ENCODE peak calls at places on chromosomes 16 and 17, in six cellular contexts. C is GM12878, M is A549, H is K562, E is HCT116, O is HepG2. J is an unnamed sample.

GRCh38 chr17:57518587-57519118 is 226.4 kb downstream of the CCDC182 start:
- DNase-seq in M (no peak), E (no peak), H (no peak), C (no peak), O (no peak), J (peak; percentile 74)

GRCh38 chr16:78189121-78189520 is 89.7 kb downstream of the WWOX start:
- DNase-seq in H (no peak), O (no peak), E (no peak), C (no peak), M (no peak), J (no peak)

GRCh38 chr16:66511615-66512500 is 38.1 kb downstream of the TK2 start:
- DNase-seq in C (no peak), H (peak; percentile 43), E (peak; percentile 43), O (no peak), M (peak; percentile 64), J (no peak)

GRCh38 chr16:68242926-68243858 is 2.0 kb upstream of the PLA2G15 start:
- DNase-seq in O (no peak), C (no peak), E (no peak), H (no peak), M (no peak), J (no peak)

GRCh38 chr16:4450921-4451619 is 23.4 kb downstream of the NMRAL1 start:
- DNase-seq in E (no peak), O (no peak), H (no peak), M (no peak), C (no peak), J (no peak)

GRCh38 chr17:73646409-73647305 is 2.4 kb upstream of the SDK2 start:
- DNase-seq in C (no peak), E (no peak), O (peak; percentile 21), H (no peak), M (peak; percentile 54), J (peak; percentile 83)

GRCh38 chr17:44044092-44044491 is 22.4 kb downstream of the LSM12 start:
- DNase-seq in E (no peak), O (no peak), C (no peak), H (no peak), M (no peak), J (no peak)

GRCh38 chr16:88768041-88768876 is 16.8 kb downstream of the PIEZO1 start:
- DNase-seq in H (peak; percentile 68), E (no peak), M (no peak), O (no peak), C (no peak), J (peak; percentile 70)

GRCh38 chr16:1351215-1351581 is 480 bp downstream of the TSR3 start:
- DNase-seq in O (no peak), M (no peak), C (no peak), E (no peak), H (no peak), J (no peak)

GRCh38 chr17:80285237-80285920 is 24.7 kb downstream of the RNF213 start:
- DNase-seq in M (no peak), E (no peak), H (no peak), O (no peak), C (no peak), J (peak; percentile 23)

GRCh38 chr17:82985973-82986372 is 93.4 kb upstream of the METRNL start:
- DNase-seq in M (no peak), H (no peak), O (no peak), C (no peak), E (no peak), J (peak; percentile 78)

GRCh38 chr17:82848022-82848592 is 8.3 kb upstream of the ZNF750 start:
- DNase-seq in M (no peak), H (no peak), C (no peak), E (no peak), O (peak; percentile 83), J (no peak)

GRCh38 chr16:85613609-85614337 is 651 bp downstream of the GSE1 start:
- DNase-seq in O (peak; percentile 46), E (no peak), H (peak; percentile 88), C (no peak), M (peak; percentile 42), J (peak; percentile 87)

GRCh38 chr16:23629516-23629915 is 11.6 kb downstream of the PALB2 start:
- DNase-seq in C (no peak), H (no peak), E (no peak), M (no peak), O (no peak), J (no peak)

GRCh38 chr17:77963441-77963840 is 4.9 kb downstream of the TNRC6C start:
- DNase-seq in M (no peak), E (no peak), O (peak; percentile 75), C (no peak), H (peak; percentile 66), J (peak; percentile 77)

GRCh38 chr17:49703557-49704277 is 4.0 kb downstream of the SLC35B1 start:
- DNase-seq in E (peak; percentile 38), H (peak; percentile 24), C (no peak), M (peak; percentile 72), O (peak; percentile 90), J (no peak)

GRCh38 chr17:82003411-82004381 is 19.0 kb downstream of the CENPX start:
- DNase-seq in O (peak; percentile 92), E (peak; percentile 84), C (no peak), H (no peak), M (peak; percentile 95), J (no peak)

GRCh38 chr17:78538033-78538776 is 39.0 kb downstream of the DNAH17 start:
- DNase-seq in H (no peak), O (peak; percentile 82), C (no peak), E (no peak), M (no peak), J (no peak)

GRCh38 chr17:57819273-57819672 is 30.6 kb downstream of the MRPS23 start:
- DNase-seq in C (no peak), O (no peak), H (no peak), E (no peak), M (no peak), J (no peak)

GRCh38 chr17:2672026-2672425 is 39.5 kb downstream of the CLUH start:
- DNase-seq in E (no peak), M (no peak), H (no peak), O (peak; percentile 70), C (no peak), J (no peak)

GRCh38 chr16:66127459-66128362 is 238.8 kb upstream of the CDH5 start:
- DNase-seq in M (no peak), O (no peak), H (no peak), C (no peak), E (no peak), J (peak; percentile 56)

GRCh38 chr17:56679767-56680422 is 86.4 kb downstream of the NOG start:
- DNase-seq in E (no peak), O (no peak), C (no peak), M (no peak), H (no peak), J (no peak)

GRCh38 chr16:10671729-10672128 is 23.0 kb downstream of the TEKT5 start:
- DNase-seq in E (no peak), O (no peak), M (no peak), C (no peak), H (no peak), J (no peak)

GRCh38 chr17:81500026-81500425 is 12.6 kb downstream of the ACTG1 start:
- DNase-seq in O (no peak), E (no peak), H (no peak), C (no peak), M (no peak), J (no peak)

GRCh38 chr17:76972046-76972641 is 103.9 kb downstream of the MGAT5B start:
- DNase-seq in M (no peak), E (no peak), C (no peak), O (no peak), H (no peak), J (no peak)

GRCh38 chr17:15361592-15361991 is 20.2 kb upstream of the TEKT3 start:
- DNase-seq in M (no peak), O (no peak), E (no peak), C (no peak), H (no peak), J (no peak)

GRCh38 chr17:34675605-34676004 is 96.2 kb downstream of the TMEM132E start:
- DNase-seq in H (no peak), E (no peak), M (no peak), O (no peak), C (no peak), J (no peak)

GRCh38 chr16:81700780-81701165 is 78.3 kb upstream of the PLCG2 start:
- DNase-seq in M (no peak), C (no peak), O (no peak), E (no peak), H (no peak), J (no peak)

GRCh38 chr17:61218438-61218837 is 181.2 kb upstream of the TBX2 start:
- DNase-seq in M (no peak), E (no peak), H (no peak), O (no peak), C (no peak), J (no peak)

DNA sequence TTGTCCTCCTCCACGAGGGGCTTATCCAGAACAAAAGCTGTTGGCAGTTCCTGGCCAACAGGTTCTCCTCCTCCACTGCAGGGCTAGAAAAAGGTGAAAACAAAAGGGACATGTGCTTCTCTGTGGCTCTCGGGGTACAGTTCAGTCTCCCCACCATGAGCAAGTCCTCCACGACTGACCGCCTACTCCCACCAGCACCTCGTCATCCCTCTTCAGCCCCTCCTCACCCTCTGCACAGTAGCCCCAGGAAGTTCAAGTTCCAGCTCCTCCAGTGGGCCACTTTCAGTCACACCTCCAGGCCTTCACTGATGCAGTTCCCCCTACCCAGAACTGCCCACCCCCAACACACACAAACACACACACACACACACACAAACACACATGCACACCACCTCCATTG is 19.4 kb downstream of the KRT9 start:
- DNase-seq in O (no peak), E (no peak), C (no peak), M (no peak), H (no peak), J (no peak)
- TF ChIP-seq REST in O (no peak), E (no peak), C (no peak), M (no peak), H (no peak), J (no peak)

GRCh38 chr17:19278729-19279128 is 41.6 kb downstream of the EPN2 start:
- DNase-seq in H (no peak), E (no peak), C (no peak), O (no peak), M (no peak), J (no peak)
- TF ChIP-seq RAD21 in H (no peak), E (no peak), C (no peak), O (no peak), M (no peak), J (no peak)

GRCh38 chr17:40547079-40547784 is 18.0 kb downstream of the CCR7 start:
- DNase-seq in C (no peak), O (no peak), M (no peak), H (no peak), E (no peak), J (no peak)
- TF ChIP-seq REST in C (no peak), O (no peak), M (no peak), H (no peak), E (no peak), J (no peak)

DNA sequence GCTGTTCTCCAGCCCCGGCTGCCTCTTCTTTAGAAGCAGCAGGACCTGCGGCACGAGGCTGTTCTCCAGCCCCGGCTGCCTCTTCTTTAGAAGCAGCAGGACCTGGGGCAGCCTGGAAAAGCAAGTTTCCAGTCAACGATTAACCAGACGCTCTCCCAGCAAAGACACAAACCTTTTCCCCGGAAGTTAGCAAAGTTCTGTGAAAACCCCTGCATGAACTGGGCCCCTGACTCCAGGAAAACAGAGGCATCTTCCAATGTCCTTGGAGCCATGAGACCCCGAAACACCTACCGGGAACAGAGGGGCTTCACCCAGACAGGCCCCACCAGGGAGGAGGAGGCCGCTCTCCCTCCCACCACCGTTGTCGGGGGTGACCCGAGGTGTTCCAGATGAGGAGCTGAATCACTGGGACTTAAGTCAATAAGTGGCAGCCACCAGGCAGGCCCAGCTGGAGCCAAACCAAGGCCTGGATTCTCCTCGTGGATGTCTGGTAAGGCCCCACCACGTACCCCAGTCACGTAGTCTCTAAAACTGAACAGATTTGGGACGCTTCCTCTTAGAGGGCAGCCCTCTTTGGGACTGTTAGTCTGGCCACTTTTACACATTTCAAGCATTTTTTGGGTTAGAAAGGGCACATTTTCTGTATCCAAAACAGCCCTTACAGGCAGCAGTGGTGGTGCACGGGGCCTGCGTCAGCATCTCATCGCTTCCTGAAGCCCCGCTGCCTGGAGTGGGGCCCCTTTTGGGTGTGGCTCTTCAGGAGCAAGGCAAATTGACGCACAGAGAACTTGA is at the start of gene RPH3AL:
- DNase-seq in M (peak; percentile 94), E (peak; percentile 36), O (peak; percentile 92), C (no peak), H (no peak), J (no peak)
- TF ChIP-seq RAD21 in M (peak; percentile 38), E (no peak), O (peak; percentile 0), C (no peak), H (no peak), J (no peak)